ENCODE peak calls at places on chromosome 10, in eight cellular contexts. S is fibroblast of lung; L is adrenal gland; C is mucosa of descending colon; X is upper lobe of right lung; Y is CD8-positive, alpha-beta memory T cell; W is colonic mucosa; Q is CD8-positive, alpha-beta T cell. P is an unnamed sample.

GRCh38 chr10:124222298-124223000 is 129.1 kb upstream of the CHST15 start:
- DNase-seq in C (no peak), X (no peak), Y (no peak), W (no peak), Q (no peak), L (no peak), S (no peak), P (no peak)

GRCh38 chr10:1854271-1854670 is 116.9 kb upstream of the ADARB2 start:
- DNase-seq in S (no peak), W (no peak), X (no peak), C (no peak), Y (no peak), Q (no peak), L (no peak), P (no peak)

GRCh38 chr10:110420401-110421193 is 77.1 kb upstream of the DUSP5 start:
- DNase-seq in X (no peak), S (peak; percentile 69), Q (no peak), C (no peak), W (peak; percentile 36), L (peak; percentile 64), Y (no peak), P (peak; percentile 71)

GRCh38 chr10:93039721-93040120 is 20.9 kb upstream of the CYP26C1 start:
- DNase-seq in W (no peak), C (no peak), Y (no peak), L (no peak), S (peak; percentile 59), X (no peak), Q (no peak), P (peak; percentile 29)

GRCh38 chr10:78658645-78659632 is 409.8 kb upstream of the ZMIZ1 start:
- DNase-seq in L (no peak), X (no peak), C (no peak), Q (no peak), W (no peak), S (no peak), Y (no peak), P (no peak)

GRCh38 chr10:21969326-21970287 is 33.9 kb downstream of the DNAJC1 start:
- DNase-seq in L (no peak), Y (no peak), X (no peak), W (no peak), Q (no peak), C (no peak), S (no peak), P (peak; percentile 35)

GRCh38 chr10:130352291-130352645 is 216.1 kb downstream of the GLRX3 start:
- DNase-seq in S (no peak), X (peak; percentile 47), C (no peak), Y (no peak), W (no peak), L (no peak), Q (no peak), P (no peak)

GRCh38 chr10:101694674-101695403 is at the start of gene FBXW4:
- DNase-seq in S (peak; percentile 48), Q (peak; percentile 37), Y (peak; percentile 76), L (peak; percentile 62), W (peak; percentile 71), C (peak; percentile 81), X (peak; percentile 88), P (peak; percentile 33)

GRCh38 chr10:106147050-106147449 is 1017.5 kb downstream of the SORCS1 start:
- DNase-seq in Q (no peak), C (no peak), S (no peak), X (no peak), L (no peak), W (no peak), Y (no peak), P (no peak)

GRCh38 chr10:68871105-68871711 is 29.9 kb upstream of the DDX50 start:
- DNase-seq in Q (no peak), W (no peak), C (no peak), L (no peak), Y (no peak), S (peak; percentile 57), X (no peak), P (no peak)

GRCh38 chr10:72272689-72273409 is 875 bp upstream of the DDIT4 start:
- DNase-seq in Y (no peak), W (peak; percentile 81), X (peak; percentile 93), L (peak; percentile 96), Q (no peak), C (peak; percentile 92), S (peak; percentile 99), P (peak; percentile 91)

GRCh38 chr10:131127122-131127589 is 184.4 kb downstream of the TCERG1L start:
- DNase-seq in Y (no peak), Q (no peak), X (no peak), L (no peak), W (no peak), S (no peak), C (no peak), P (peak; percentile 6)

GRCh38 chr10:74113546-74113945 is 37.1 kb downstream of the AP3M1 start:
- DNase-seq in W (no peak), S (no peak), C (no peak), Q (no peak), L (no peak), Y (no peak), X (no peak), P (peak; percentile 19)

GRCh38 chr10:93593749-93594148 is 7.3 kb downstream of the RBP4 start:
- DNase-seq in Q (no peak), X (no peak), Y (no peak), S (no peak), C (no peak), W (no peak), L (no peak), P (no peak)

GRCh38 chr10:86316274-86316835 is 50.2 kb downstream of the GRID1 start:
- DNase-seq in L (no peak), W (no peak), X (peak; percentile 34), Y (no peak), C (no peak), S (no peak), Q (no peak), P (no peak)

GRCh38 chr10:28139138-28139537 is 140.3 kb upstream of the ODAD2 start:
- DNase-seq in W (no peak), Y (no peak), L (no peak), Q (no peak), X (no peak), S (no peak), C (no peak), P (peak; percentile 60)

GRCh38 chr10:65891073-65891981 is 1034.5 kb upstream of the LRRTM3 start:
- DNase-seq in Q (no peak), C (no peak), L (no peak), W (no peak), Y (no peak), X (no peak), S (no peak), P (peak; percentile 9)

GRCh38 chr10:112283100-112283499 is at the start of gene TECTB:
- DNase-seq in Q (no peak), X (no peak), C (no peak), Y (no peak), S (no peak), W (no peak), L (no peak), P (no peak)

GRCh38 chr10:112282086-112282485 is 1.1 kb upstream of the TECTB start:
- DNase-seq in Y (no peak), Q (no peak), C (no peak), L (no peak), W (no peak), X (no peak), S (no peak), P (peak; percentile 48)

GRCh38 chr10:112280205-112280921 is 2.8 kb upstream of the TECTB start:
- DNase-seq in L (no peak), W (no peak), C (no peak), Y (no peak), S (no peak), Q (no peak), X (no peak), P (no peak)

GRCh38 chr10:112278871-112279270 is 4.3 kb upstream of the TECTB start:
- DNase-seq in C (no peak), S (no peak), L (no peak), Y (no peak), Q (no peak), W (no peak), X (no peak), P (no peak)

DNA sequence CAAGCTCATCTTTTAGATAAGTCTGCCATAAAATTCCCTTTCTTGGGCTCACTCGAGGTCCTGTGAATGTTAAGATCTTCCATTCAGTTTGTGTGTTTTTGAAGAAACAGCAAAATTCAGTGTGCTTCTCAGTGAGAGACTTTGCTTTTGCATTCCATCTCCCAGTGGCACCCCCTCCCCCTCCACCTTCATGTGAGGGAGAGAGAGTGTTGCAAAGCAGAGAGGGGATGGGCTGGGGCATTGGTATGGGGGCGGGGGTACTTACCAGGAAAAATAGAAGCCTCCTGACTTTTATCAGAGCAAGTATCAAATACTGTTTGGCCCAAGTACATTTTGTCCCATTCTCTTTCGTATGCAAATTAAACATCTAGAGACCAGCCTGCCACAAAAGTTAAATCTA is 3.7 kb upstream of the TECTB start:
- DNase-seq in Y (no peak), X (no peak), S (no peak), C (no peak), Q (no peak), L (no peak), W (no peak), P (no peak)
- H3K4me1 ChIP-seq in Y (no peaks in the 10 kb centered on the region), X (peaks cover 3% of the 10 kb centered on the region), S (peaks cover 4% of the 10 kb centered on the region), C (no peaks in the 10 kb centered on the region), Q (no peaks in the 10 kb centered on the region), L (no peaks in the 10 kb centered on the region), W (no peaks in the 10 kb centered on the region), P (no peaks in the 10 kb centered on the region)

GRCh38 chr10:70791390-70792039 is 6.3 kb upstream of the TBATA start:
- DNase-seq in Q (no peak), L (no peak), W (no peak), X (no peak), Y (no peak), C (no peak), S (peak; percentile 8), P (no peak)
- H3K4me3 ChIP-seq in Q (no peak overlapping the region), L (no peak overlapping the region), W (no peak overlapping the region), X (no peak overlapping the region), Y (no peak overlapping the region), C (no peak overlapping the region), S (no peak overlapping the region), P (no peak overlapping the region)

GRCh38 chr10:122142652-122143237 is 128.4 kb upstream of the BTBD16 start:
- DNase-seq in X (no peak), L (no peak), S (no peak), C (no peak), W (peak; percentile 53), Y (no peak), Q (no peak), P (no peak)

GRCh38 chr10:122144199-122144598 is 126.9 kb upstream of the BTBD16 start:
- DNase-seq in L (no peak), Q (no peak), W (no peak), X (no peak), S (no peak), C (no peak), Y (no peak), P (no peak)

GRCh38 chr10:122143238-122143841 is 127.8 kb upstream of the BTBD16 start:
- DNase-seq in C (no peak), X (no peak), Y (no peak), S (no peak), W (no peak), Q (no peak), L (no peak), P (peak; percentile 31)

GRCh38 chr10:122147731-122148130 is 123.4 kb upstream of the BTBD16 start:
- DNase-seq in Y (no peak), X (no peak), W (no peak), L (no peak), C (no peak), Q (no peak), S (no peak), P (no peak)

GRCh38 chr10:122145113-122145512 is 126.0 kb upstream of the BTBD16 start:
- DNase-seq in L (no peak), X (no peak), C (no peak), Q (no peak), W (no peak), Y (no peak), S (no peak), P (no peak)
- H3K4me1 ChIP-seq in L (peaks cover 36% of the 10 kb centered on the region), X (peaks cover 49% of the 10 kb centered on the region), C (no peaks in the 10 kb centered on the region), Q (no peaks in the 10 kb centered on the region), W (no peaks in the 10 kb centered on the region), Y (no peaks in the 10 kb centered on the region), S (peaks cover 46% of the 10 kb centered on the region), P (peaks cover 34% of the 10 kb centered on the region)

GRCh38 chr10:70321897-70322890 is 38.4 kb upstream of the NPFFR1 start:
- DNase-seq in W (no peak), L (no peak), X (no peak), S (no peak), Q (no peak), Y (no peak), C (no peak), P (no peak)
- H3K4me3 ChIP-seq in W (no peak overlapping the region), L (no peak overlapping the region), X (no peak overlapping the region), S (no peak overlapping the region), Q (no peak overlapping the region), Y (no peak overlapping the region), C (no peak overlapping the region), P (no peak overlapping the region)

P was measured in mammary epithelial cell.